ENCODE peak calls at places on chromosome 10, in ten cellular contexts. One of them, this sample, is unnamed.

GRCh38 chr10:99906470-99906869 is 103.3 kb downstream of the DNMBP start:
- DNase-seq in RWPE1: peak; percentile 97
- DNase-seq in neural crest cell: no peak
- DNase-seq in colonic mucosa: no peak
- DNase-seq in retinal pigment epithelial cell: peak; percentile 92
- DNase-seq in H1: no peak
- DNase-seq in AG04450: peak; percentile 93
- DNase-seq in thoracic aorta: peak; percentile 23
- DNase-seq in transverse colon: no peak
- DNase-seq in adrenal gland: peak; percentile 70
- DNase-seq in this sample: no peak

GRCh38 chr10:85888559-85888958 is 478.0 kb downstream of the GRID1 start:
- DNase-seq in RWPE1: no peak
- DNase-seq in neural crest cell: no peak
- DNase-seq in colonic mucosa: no peak
- DNase-seq in retinal pigment epithelial cell: no peak
- DNase-seq in H1: no peak
- DNase-seq in AG04450: no peak
- DNase-seq in thoracic aorta: no peak
- DNase-seq in transverse colon: no peak
- DNase-seq in adrenal gland: no peak
- DNase-seq in this sample: no peak

GRCh38 chr10:102555781-102556328 is 52.1 kb downstream of the SUFU start:
- DNase-seq in RWPE1: peak; percentile 86
- DNase-seq in neural crest cell: no peak
- DNase-seq in colonic mucosa: no peak
- DNase-seq in retinal pigment epithelial cell: peak; percentile 21
- DNase-seq in H1: no peak
- DNase-seq in AG04450: peak; percentile 56
- DNase-seq in thoracic aorta: no peak
- DNase-seq in transverse colon: no peak
- DNase-seq in adrenal gland: peak; percentile 31
- DNase-seq in this sample: no peak

GRCh38 chr10:102004376-102004775 is 51.6 kb downstream of the ARMH3 start:
- DNase-seq in RWPE1: peak; percentile 26
- DNase-seq in neural crest cell: no peak
- DNase-seq in colonic mucosa: no peak
- DNase-seq in retinal pigment epithelial cell: no peak
- DNase-seq in H1: no peak
- DNase-seq in AG04450: peak; percentile 24
- DNase-seq in thoracic aorta: no peak
- DNase-seq in transverse colon: no peak
- DNase-seq in adrenal gland: no peak
- DNase-seq in this sample: no peak

GRCh38 chr10:132122097-132122861 is 56.5 kb downstream of the JAKMIP3 start:
- DNase-seq in RWPE1: no peak
- DNase-seq in neural crest cell: no peak
- DNase-seq in colonic mucosa: no peak
- DNase-seq in retinal pigment epithelial cell: no peak
- DNase-seq in H1: no peak
- DNase-seq in AG04450: no peak
- DNase-seq in thoracic aorta: no peak
- DNase-seq in transverse colon: no peak
- DNase-seq in adrenal gland: no peak
- DNase-seq in this sample: no peak

GRCh38 chr10:84194424-84195043 is at the start of gene CDHR1:
- DNase-seq in RWPE1: peak; percentile 43
- DNase-seq in neural crest cell: peak; percentile 26
- DNase-seq in colonic mucosa: peak; percentile 79
- DNase-seq in retinal pigment epithelial cell: no peak
- DNase-seq in H1: peak; percentile 77
- DNase-seq in AG04450: no peak
- DNase-seq in thoracic aorta: no peak
- DNase-seq in transverse colon: peak; percentile 72
- DNase-seq in adrenal gland: peak; percentile 25
- DNase-seq in this sample: no peak

GRCh38 chr10:115936926-115937755 is 335.9 kb downstream of the GFRA1 start:
- DNase-seq in RWPE1: no peak
- DNase-seq in neural crest cell: no peak
- DNase-seq in colonic mucosa: no peak
- DNase-seq in retinal pigment epithelial cell: no peak
- DNase-seq in H1: no peak
- DNase-seq in AG04450: no peak
- DNase-seq in thoracic aorta: no peak
- DNase-seq in transverse colon: no peak
- DNase-seq in adrenal gland: no peak
- DNase-seq in this sample: no peak

GRCh38 chr10:19003341-19003740 is 45.3 kb upstream of the MALRD1 start:
- DNase-seq in RWPE1: no peak
- DNase-seq in neural crest cell: no peak
- DNase-seq in colonic mucosa: no peak
- DNase-seq in retinal pigment epithelial cell: no peak
- DNase-seq in H1: no peak
- DNase-seq in AG04450: no peak
- DNase-seq in thoracic aorta: no peak
- DNase-seq in transverse colon: no peak
- DNase-seq in adrenal gland: no peak
- DNase-seq in this sample: no peak

GRCh38 chr10:114694735-114695134 is 36.7 kb upstream of the ABLIM1 start:
- DNase-seq in RWPE1: no peak
- DNase-seq in neural crest cell: peak; percentile 56
- DNase-seq in colonic mucosa: peak; percentile 52
- DNase-seq in retinal pigment epithelial cell: no peak
- DNase-seq in H1: peak; percentile 81
- DNase-seq in AG04450: no peak
- DNase-seq in thoracic aorta: no peak
- DNase-seq in transverse colon: peak; percentile 56
- DNase-seq in adrenal gland: no peak
- DNase-seq in this sample: no peak

GRCh38 chr10:21526184-21526951 is 886 bp upstream of the SKIDA1 start:
- DNase-seq in RWPE1: peak; percentile 61
- DNase-seq in neural crest cell: peak; percentile 69
- DNase-seq in colonic mucosa: peak; percentile 71
- DNase-seq in retinal pigment epithelial cell: no peak
- DNase-seq in H1: peak; percentile 85
- DNase-seq in AG04450: no peak
- DNase-seq in thoracic aorta: peak; percentile 38
- DNase-seq in transverse colon: peak; percentile 70
- DNase-seq in adrenal gland: peak; percentile 86
- DNase-seq in this sample: no peak

GRCh38 chr10:124418726-124419501 is at the start of gene OAT:
- DNase-seq in RWPE1: peak; percentile 99
- DNase-seq in neural crest cell: peak; percentile 95
- DNase-seq in colonic mucosa: peak; percentile 97
- DNase-seq in retinal pigment epithelial cell: peak; percentile 72
- DNase-seq in H1: peak; percentile 97
- DNase-seq in AG04450: peak; percentile 77
- DNase-seq in thoracic aorta: peak; percentile 89
- DNase-seq in transverse colon: peak; percentile 98
- DNase-seq in adrenal gland: peak; percentile 97
- DNase-seq in this sample: peak; percentile 86
- TF ChIP-seq CTCF in RWPE1: peak; percentile 35
- TF ChIP-seq CTCF in neural crest cell: peak; percentile 49
- TF ChIP-seq CTCF in colonic mucosa: no peak
- TF ChIP-seq CTCF in retinal pigment epithelial cell: no peak
- TF ChIP-seq CTCF in H1: peak; percentile 47
- TF ChIP-seq CTCF in AG04450: peak; percentile 22
- TF ChIP-seq CTCF in thoracic aorta: no peak
- TF ChIP-seq CTCF in transverse colon: no peak
- TF ChIP-seq CTCF in adrenal gland: no peak
- TF ChIP-seq CTCF in this sample: no peak

GRCh38 chr10:79081353-79082034 is 12.7 kb downstream of the ZMIZ1 start:
- DNase-seq in RWPE1: no peak
- DNase-seq in neural crest cell: no peak
- DNase-seq in colonic mucosa: no peak
- DNase-seq in retinal pigment epithelial cell: no peak
- DNase-seq in H1: no peak
- DNase-seq in AG04450: peak; percentile 80
- DNase-seq in thoracic aorta: no peak
- DNase-seq in transverse colon: no peak
- DNase-seq in adrenal gland: no peak
- DNase-seq in this sample: no peak
- TF ChIP-seq CTCF in RWPE1: no peak
- TF ChIP-seq CTCF in neural crest cell: no peak
- TF ChIP-seq CTCF in colonic mucosa: no peak
- TF ChIP-seq CTCF in retinal pigment epithelial cell: no peak
- TF ChIP-seq CTCF in H1: no peak
- TF ChIP-seq CTCF in AG04450: no peak
- TF ChIP-seq CTCF in thoracic aorta: no peak
- TF ChIP-seq CTCF in transverse colon: no peak
- TF ChIP-seq CTCF in adrenal gland: no peak
- TF ChIP-seq CTCF in this sample: no peak

GRCh38 chr10:113320980-113321379 is 231.9 kb upstream of the HABP2 start:
- DNase-seq in RWPE1: no peak
- DNase-seq in neural crest cell: no peak
- DNase-seq in colonic mucosa: no peak
- DNase-seq in retinal pigment epithelial cell: no peak
- DNase-seq in H1: no peak
- DNase-seq in AG04450: no peak
- DNase-seq in thoracic aorta: no peak
- DNase-seq in transverse colon: no peak
- DNase-seq in adrenal gland: no peak
- DNase-seq in this sample: no peak

GRCh38 chr10:113320213-113320612 is 232.6 kb upstream of the HABP2 start:
- DNase-seq in RWPE1: no peak
- DNase-seq in neural crest cell: no peak
- DNase-seq in colonic mucosa: no peak
- DNase-seq in retinal pigment epithelial cell: no peak
- DNase-seq in H1: no peak
- DNase-seq in AG04450: no peak
- DNase-seq in thoracic aorta: no peak
- DNase-seq in transverse colon: no peak
- DNase-seq in adrenal gland: no peak
- DNase-seq in this sample: no peak

GRCh38 chr10:113316506-113316905 is 236.3 kb upstream of the HABP2 start:
- DNase-seq in RWPE1: no peak
- DNase-seq in neural crest cell: no peak
- DNase-seq in colonic mucosa: no peak
- DNase-seq in retinal pigment epithelial cell: no peak
- DNase-seq in H1: no peak
- DNase-seq in AG04450: no peak
- DNase-seq in thoracic aorta: no peak
- DNase-seq in transverse colon: no peak
- DNase-seq in adrenal gland: no peak
- DNase-seq in this sample: no peak

GRCh38 chr10:113317476-113317875 is 235.4 kb upstream of the HABP2 start:
- DNase-seq in RWPE1: no peak
- DNase-seq in neural crest cell: no peak
- DNase-seq in colonic mucosa: no peak
- DNase-seq in retinal pigment epithelial cell: no peak
- DNase-seq in H1: no peak
- DNase-seq in AG04450: no peak
- DNase-seq in thoracic aorta: no peak
- DNase-seq in transverse colon: no peak
- DNase-seq in adrenal gland: no peak
- DNase-seq in this sample: no peak

GRCh38 chr10:113319450-113319849 is 233.4 kb upstream of the HABP2 start:
- DNase-seq in RWPE1: no peak
- DNase-seq in neural crest cell: no peak
- DNase-seq in colonic mucosa: no peak
- DNase-seq in retinal pigment epithelial cell: no peak
- DNase-seq in H1: no peak
- DNase-seq in AG04450: no peak
- DNase-seq in thoracic aorta: no peak
- DNase-seq in transverse colon: no peak
- DNase-seq in adrenal gland: no peak
- DNase-seq in this sample: no peak
- TF ChIP-seq CTCF in RWPE1: no peak
- TF ChIP-seq CTCF in neural crest cell: no peak
- TF ChIP-seq CTCF in colonic mucosa: no peak
- TF ChIP-seq CTCF in retinal pigment epithelial cell: no peak
- TF ChIP-seq CTCF in H1: no peak
- TF ChIP-seq CTCF in AG04450: no peak
- TF ChIP-seq CTCF in thoracic aorta: no peak
- TF ChIP-seq CTCF in transverse colon: no peak
- TF ChIP-seq CTCF in adrenal gland: no peak
- TF ChIP-seq CTCF in this sample: no peak

GRCh38 chr10:77494789-77495541 is 142.6 kb downstream of the KCNMA1 start:
- DNase-seq in RWPE1: no peak
- DNase-seq in neural crest cell: no peak
- DNase-seq in colonic mucosa: no peak
- DNase-seq in retinal pigment epithelial cell: no peak
- DNase-seq in H1: no peak
- DNase-seq in AG04450: no peak
- DNase-seq in thoracic aorta: no peak
- DNase-seq in transverse colon: no peak
- DNase-seq in adrenal gland: no peak
- DNase-seq in this sample: no peak

GRCh38 chr10:77490915-77491314 is 146.7 kb downstream of the KCNMA1 start:
- DNase-seq in RWPE1: no peak
- DNase-seq in neural crest cell: no peak
- DNase-seq in colonic mucosa: no peak
- DNase-seq in retinal pigment epithelial cell: no peak
- DNase-seq in H1: no peak
- DNase-seq in AG04450: no peak
- DNase-seq in thoracic aorta: no peak
- DNase-seq in transverse colon: no peak
- DNase-seq in adrenal gland: no peak
- DNase-seq in this sample: no peak

GRCh38 chr10:77493239-77493806 is 144.3 kb downstream of the KCNMA1 start:
- DNase-seq in RWPE1: no peak
- DNase-seq in neural crest cell: no peak
- DNase-seq in colonic mucosa: no peak
- DNase-seq in retinal pigment epithelial cell: no peak
- DNase-seq in H1: no peak
- DNase-seq in AG04450: no peak
- DNase-seq in thoracic aorta: no peak
- DNase-seq in transverse colon: no peak
- DNase-seq in adrenal gland: no peak
- DNase-seq in this sample: no peak

GRCh38 chr10:77496941-77497420 is 140.6 kb downstream of the KCNMA1 start:
- DNase-seq in RWPE1: no peak
- DNase-seq in neural crest cell: no peak
- DNase-seq in colonic mucosa: no peak
- DNase-seq in retinal pigment epithelial cell: no peak
- DNase-seq in H1: no peak
- DNase-seq in AG04450: no peak
- DNase-seq in thoracic aorta: no peak
- DNase-seq in transverse colon: no peak
- DNase-seq in adrenal gland: no peak
- DNase-seq in this sample: no peak

GRCh38 chr10:77493851-77494788 is 143.5 kb downstream of the KCNMA1 start:
- DNase-seq in RWPE1: peak; percentile 39
- DNase-seq in neural crest cell: peak; percentile 14
- DNase-seq in colonic mucosa: no peak
- DNase-seq in retinal pigment epithelial cell: no peak
- DNase-seq in H1: no peak
- DNase-seq in AG04450: no peak
- DNase-seq in thoracic aorta: no peak
- DNase-seq in transverse colon: no peak
- DNase-seq in adrenal gland: no peak
- DNase-seq in this sample: no peak
- TF ChIP-seq CTCF in RWPE1: no peak
- TF ChIP-seq CTCF in neural crest cell: peak; percentile 43
- TF ChIP-seq CTCF in colonic mucosa: no peak
- TF ChIP-seq CTCF in retinal pigment epithelial cell: peak; percentile 62
- TF ChIP-seq CTCF in H1: peak; percentile 53
- TF ChIP-seq CTCF in AG04450: peak; percentile 55
- TF ChIP-seq CTCF in thoracic aorta: peak; percentile 20
- TF ChIP-seq CTCF in transverse colon: no peak
- TF ChIP-seq CTCF in adrenal gland: peak; percentile 6
- TF ChIP-seq CTCF in this sample: no peak

GRCh38 chr10:133559216-133559615 is 6.2 kb downstream of the SYCE1 start:
- DNase-seq in RWPE1: no peak
- DNase-seq in neural crest cell: no peak
- DNase-seq in colonic mucosa: no peak
- DNase-seq in retinal pigment epithelial cell: no peak
- DNase-seq in H1: no peak
- DNase-seq in AG04450: no peak
- DNase-seq in thoracic aorta: no peak
- DNase-seq in transverse colon: no peak
- DNase-seq in adrenal gland: no peak
- DNase-seq in this sample: no peak
- TF ChIP-seq CTCF in RWPE1: no peak
- TF ChIP-seq CTCF in neural crest cell: no peak
- TF ChIP-seq CTCF in colonic mucosa: no peak
- TF ChIP-seq CTCF in retinal pigment epithelial cell: no peak
- TF ChIP-seq CTCF in H1: no peak
- TF ChIP-seq CTCF in AG04450: no peak
- TF ChIP-seq CTCF in thoracic aorta: no peak
- TF ChIP-seq CTCF in transverse colon: no peak
- TF ChIP-seq CTCF in adrenal gland: no peak
- TF ChIP-seq CTCF in this sample: no peak